ENCODE peak calls at places on chromosomes 7 and 10, in eight cellular contexts. F, H, B, I, L, G, D and Z are unnamed samples.
A peak's percentile ranks its signal among the peaks of the same experiment; 100 is the strongest.

GRCh38 chr7:106337754-106338153 is 53.0 kb upstream of the NAMPT start:
- DNase-seq in F (no peak), H (no peak), B (no peak), I (no peak), L (no peak), G (no peak), D (no peak), Z (no peak)

GRCh38 chr7:33825644-33826043 is 79.7 kb upstream of the BMPER start:
- DNase-seq in F (no peak), H (no peak), B (no peak), I (no peak), L (no peak), G (no peak), D (no peak), Z (no peak)

GRCh38 chr7:102317231-102318059 is 30.8 kb downstream of the SH2B2 start:
- DNase-seq in F (no peak), H (no peak), B (no peak), I (no peak), L (peak; percentile 77), G (no peak), D (no peak), Z (no peak)

GRCh38 chr10:77926566-77927342 is at the start of gene DLG5:
- DNase-seq in F (peak; percentile 59), H (peak; percentile 60), B (no peak), I (no peak), L (peak; percentile 81), G (no peak), D (peak; percentile 77), Z (no peak)

GRCh38 chr10:58743466-58744115 is 230.9 kb downstream of the BICC1 start:
- DNase-seq in F (peak; percentile 89), H (no peak), B (no peak), I (peak; percentile 11), L (no peak), G (no peak), D (no peak), Z (no peak)

GRCh38 chr7:30548762-30549344 is 44.2 kb upstream of the GGCT start:
- DNase-seq in F (peak; percentile 63), H (peak; percentile 74), B (peak; percentile 52), I (peak; percentile 36), L (peak; percentile 91), G (peak; percentile 55), D (peak; percentile 26), Z (peak; percentile 10)

GRCh38 chr10:7734821-7735220 is 31.7 kb downstream of the ITIH2 start:
- DNase-seq in F (no peak), H (no peak), B (no peak), I (no peak), L (peak; percentile 57), G (no peak), D (no peak), Z (no peak)

GRCh38 chr10:5944389-5945202 is 32.7 kb downstream of the IL15RA start:
- DNase-seq in F (peak; percentile 100), H (peak; percentile 96), B (peak; percentile 67), I (peak; percentile 99), L (no peak), G (peak; percentile 53), D (no peak), Z (no peak)

GRCh38 chr10:98170249-98171117 is 36.0 kb downstream of the R3HCC1L start:
- DNase-seq in F (peak; percentile 43), H (no peak), B (peak; percentile 40), I (peak; percentile 20), L (peak; percentile 86), G (peak; percentile 53), D (no peak), Z (no peak)

GRCh38 chr7:135743907-135744789 is 4.5 kb downstream of the FAM180A start:
- DNase-seq in F (peak; percentile 90), H (no peak), B (no peak), I (no peak), L (no peak), G (no peak), D (no peak), Z (no peak)

GRCh38 chr7:66267249-66267648 is 62.1 kb downstream of the TPST1 start:
- DNase-seq in F (peak; percentile 94), H (no peak), B (no peak), I (peak; percentile 70), L (no peak), G (no peak), D (no peak), Z (no peak)

GRCh38 chr10:2619927-2620326 is 447.4 kb upstream of the PFKP start:
- DNase-seq in F (no peak), H (no peak), B (no peak), I (no peak), L (no peak), G (no peak), D (no peak), Z (no peak)

GRCh38 chr10:59524373-59524772 is 162.0 kb upstream of the FAM13C start:
- DNase-seq in F (no peak), H (no peak), B (no peak), I (no peak), L (no peak), G (no peak), D (no peak), Z (no peak)

GRCh38 chr7:44084695-44085094 is 2.4 kb upstream of the POLM start:
- DNase-seq in F (peak; percentile 52), H (no peak), B (no peak), I (no peak), L (no peak), G (no peak), D (no peak), Z (no peak)

GRCh38 chr10:46284286-46285229 is 2.2 kb upstream of the ANTXRL start:
- DNase-seq in F (peak; percentile 71), H (peak; percentile 83), B (peak; percentile 26), I (no peak), L (peak; percentile 93), G (no peak), D (peak; percentile 88), Z (no peak)

GRCh38 chr7:33334349-33334748 is 205.0 kb downstream of the BBS9 start:
- DNase-seq in F (peak; percentile 23), H (no peak), B (peak; percentile 19), I (no peak), L (peak; percentile 72), G (no peak), D (no peak), Z (no peak)

GRCh38 chr7:83819911-83820310 is 171.0 kb upstream of the SEMA3E start:
- DNase-seq in F (no peak), H (no peak), B (no peak), I (no peak), L (peak; percentile 64), G (no peak), D (no peak), Z (no peak)

GRCh38 chr10:131187274-131187673 is 124.2 kb downstream of the TCERG1L start:
- DNase-seq in F (no peak), H (no peak), B (no peak), I (no peak), L (no peak), G (no peak), D (no peak), Z (no peak)
- H3K4me3 ChIP-seq in F (no peak overlapping the region), H (no peak overlapping the region), B (no peak overlapping the region), I (no peak overlapping the region), L (no peak overlapping the region), G (no peak overlapping the region), D (no peak overlapping the region), Z (no peak overlapping the region)

GRCh38 chr7:103797647-103798307 is 191.7 kb downstream of the RELN start:
- DNase-seq in F (no peak), H (no peak), B (no peak), I (no peak), L (no peak), G (no peak), D (no peak), Z (no peak)

GRCh38 chr7:103809229-103809994 is 180.0 kb downstream of the RELN start:
- DNase-seq in F (no peak), H (no peak), B (no peak), I (no peak), L (no peak), G (no peak), D (no peak), Z (no peak)

GRCh38 chr7:103805376-103805775 is 184.1 kb downstream of the RELN start:
- DNase-seq in F (no peak), H (no peak), B (no peak), I (no peak), L (no peak), G (no peak), D (no peak), Z (no peak)

GRCh38 chr7:103799298-103799697 is 190.2 kb downstream of the RELN start:
- DNase-seq in F (no peak), H (no peak), B (no peak), I (no peak), L (no peak), G (no peak), D (no peak), Z (no peak)

DNA sequence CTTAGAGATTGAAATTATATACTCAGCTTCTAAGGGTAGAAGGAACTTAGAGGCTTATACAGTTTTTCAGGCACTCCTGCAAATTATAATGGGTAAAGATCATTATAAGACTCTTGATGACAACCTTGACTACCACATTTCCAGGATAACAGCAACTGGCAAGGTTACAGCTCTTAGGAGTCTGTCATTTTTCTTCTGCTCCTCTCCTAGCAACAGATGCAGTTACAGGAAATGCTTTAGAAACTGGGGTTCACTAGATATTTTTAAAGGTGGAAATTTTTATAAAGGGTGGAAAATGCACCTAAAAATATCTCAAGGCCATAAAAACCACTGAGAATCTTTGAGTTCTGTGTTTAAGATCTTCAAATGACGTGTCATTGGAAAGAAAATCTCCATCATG is 185.8 kb downstream of the RELN start:
- DNase-seq in F (no peak), H (no peak), B (no peak), I (no peak), L (no peak), G (no peak), D (no peak), Z (no peak)
- H3K4me3 ChIP-seq in F (no peak overlapping the region), H (no peak overlapping the region), B (no peak overlapping the region), I (no peak overlapping the region), L (no peak overlapping the region), G (no peak overlapping the region), D (no peak overlapping the region), Z (no peak overlapping the region)

GRCh38 chr10:69934768-69935167 is 117.9 kb upstream of the MACROH2A2 start:
- DNase-seq in F (no peak), H (no peak), B (no peak), I (no peak), L (no peak), G (no peak), D (no peak), Z (no peak)

GRCh38 chr10:69928339-69928738 is 124.3 kb upstream of the MACROH2A2 start:
- DNase-seq in F (no peak), H (no peak), B (no peak), I (no peak), L (no peak), G (no peak), D (no peak), Z (no peak)

DNA sequence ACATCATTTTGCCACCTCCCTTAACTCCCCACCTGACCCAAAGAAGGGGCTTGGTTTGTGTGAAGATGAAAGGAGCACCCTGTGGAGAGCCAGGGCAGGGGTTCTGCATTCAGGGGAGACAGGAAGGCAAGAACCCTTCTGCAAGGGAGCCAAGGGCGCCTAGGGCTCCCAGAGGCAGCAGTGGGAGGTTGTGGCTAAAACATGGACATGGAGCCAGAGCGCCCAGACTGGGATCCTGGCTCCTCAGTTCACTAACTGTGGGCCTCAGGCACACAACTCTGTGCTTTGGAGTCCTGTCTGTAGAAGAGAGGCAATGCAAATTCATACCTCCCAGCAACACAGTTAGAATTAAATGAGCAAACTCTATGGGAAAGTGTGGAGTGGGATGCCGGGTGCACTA is 123.1 kb upstream of the MACROH2A2 start:
- DNase-seq in F (no peak), H (no peak), B (no peak), I (no peak), L (peak; percentile 62), G (no peak), D (no peak), Z (no peak)
- H3K4me3 ChIP-seq in F (no peak overlapping the region), H (no peak overlapping the region), B (no peak overlapping the region), I (no peak overlapping the region), L (no peak overlapping the region), G (no peak overlapping the region), D (no peak overlapping the region), Z (no peak overlapping the region)

GRCh38 chr10:92757720-92758119 is 68.0 kb downstream of the HHEX start:
- DNase-seq in F (no peak), H (no peak), B (no peak), I (no peak), L (no peak), G (no peak), D (no peak), Z (no peak)
- H3K4me3 ChIP-seq in F (no peak overlapping the region), H (no peak overlapping the region), B (no peak overlapping the region), I (no peak overlapping the region), L (no peak overlapping the region), G (no peak overlapping the region), D (no peak overlapping the region), Z (no peak overlapping the region)